ENCODE peak calls at places on chromosomes 5 and 9, in eight cellular contexts. X is PC-9, O is epithelial cell of esophagus, A is A549, B is SK-N-SH, J is testis, N is gastrocnemius medialis, K is MM.1S. I is an unnamed sample.

GRCh38 chr9:104842698-104843097 is 78.8 kb downstream of the NIPSNAP3B start:
- DNase-seq in X (no peak), O (no peak), A (no peak), B (no peak), K (no peak), J (no peak), N (no peak), I (no peak)

GRCh38 chr5:122154910-122155309 is 25.6 kb downstream of the ZNF474 start:
- DNase-seq in B (no peak), O (no peak), N (peak), X (no peak), J (peak), K (no peak), A (no peak), I (no peak)

GRCh38 chr5:14143843-14144585 is 872 bp downstream of the TRIO start:
- DNase-seq in A (no peak), B (peak), O (peak), J (peak), K (peak), X (no peak), N (no peak), I (peak)

GRCh38 chr9:447230-448025 is 232.8 kb downstream of the DOCK8 start:
- DNase-seq in B (no peak), K (peak), O (peak), J (no peak), A (peak), X (peak), N (no peak), I (no peak)

GRCh38 chr5:176809544-176810083 is 745 bp upstream of the UNC5A start:
- DNase-seq in X (no peak), B (no peak), A (no peak), J (no peak), K (no peak), N (no peak), O (no peak), I (no peak)

GRCh38 chr9:132804576-132805295 is 73.3 kb downstream of the AK8 start:
- DNase-seq in K (no peak), B (no peak), O (no peak), X (no peak), J (no peak), A (no peak), N (no peak), I (peak)

GRCh38 chr5:98453309-98453708 is 320.2 kb upstream of the RGMB start:
- DNase-seq in X (no peak), A (no peak), J (no peak), N (no peak), O (no peak), B (no peak), K (no peak), I (no peak)

GRCh38 chr5:59746261-59746765 is 147.2 kb downstream of the PDE4D start:
- DNase-seq in O (peak), X (peak), N (no peak), J (no peak), K (no peak), B (no peak), A (peak), I (no peak)

GRCh38 chr5:113043491-113043931 is 66.9 kb downstream of the DCP2 start:
- DNase-seq in X (no peak), N (no peak), A (no peak), O (no peak), B (peak), J (peak), K (peak), I (peak)

GRCh38 chr9:34929506-34930102 is 28.5 kb upstream of the PHF24 start:
- DNase-seq in A (peak), J (peak), B (peak), K (peak), N (no peak), X (no peak), O (peak), I (peak)

GRCh38 chr9:114003756-114004155 is 74.3 kb downstream of the AMBP start:
- DNase-seq in K (no peak), X (no peak), A (no peak), B (no peak), J (peak), N (no peak), O (no peak), I (no peak)

GRCh38 chr9:14198544-14199510 is 115.1 kb downstream of the NFIB start:
- DNase-seq in X (no peak), B (peak), K (no peak), J (peak), A (no peak), O (peak), N (peak), I (peak)

GRCh38 chr5:139210585-139210984 is 12.4 kb upstream of the SIL1 start:
- DNase-seq in X (peak), O (no peak), B (no peak), J (no peak), A (no peak), K (no peak), N (no peak), I (no peak)

GRCh38 chr5:144141581-144141980 is 28.9 kb downstream of the YIPF5 start:
- DNase-seq in N (no peak), A (no peak), K (no peak), J (no peak), B (no peak), O (peak), X (no peak), I (no peak)

GRCh38 chr9:129351642-129352151 is 173.6 kb upstream of the IER5L start:
- DNase-seq in O (no peak), A (no peak), X (no peak), B (peak), N (no peak), J (no peak), K (no peak), I (peak)

GRCh38 chr5:150214289-150214688 is 24.4 kb downstream of the SLC6A7 start:
- DNase-seq in B (no peak), A (no peak), O (no peak), J (no peak), N (no peak), K (no peak), X (no peak), I (no peak)

GRCh38 chr5:83133797-83134196 is 56.5 kb downstream of the XRCC4 start:
- DNase-seq in K (no peak), X (no peak), O (no peak), N (no peak), J (peak), A (no peak), B (no peak), I (no peak)

GRCh38 chr9:92439921-92440750 is 15.9 kb upstream of the OMD start:
- DNase-seq in K (no peak), B (no peak), A (no peak), X (peak), J (no peak), O (peak), N (peak), I (no peak)

DNA sequence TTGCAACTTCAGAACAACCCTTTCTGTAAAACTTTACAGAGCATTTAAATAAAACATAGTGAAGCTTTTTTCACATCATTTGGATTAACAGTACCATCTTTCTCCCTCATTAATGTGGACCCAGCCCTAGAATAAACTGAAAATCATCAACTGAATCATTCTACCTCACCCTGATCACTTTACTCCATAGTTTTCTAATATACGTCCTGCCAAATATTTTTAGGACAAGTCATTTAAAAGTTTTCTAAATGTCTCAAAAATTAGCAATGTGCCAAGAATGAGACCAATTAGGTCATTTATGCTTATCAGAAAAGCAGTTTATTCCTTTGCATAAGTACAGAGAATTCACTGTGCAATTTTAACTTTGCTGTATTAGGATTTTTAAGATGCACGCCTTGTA is 284.4 kb downstream of the PIK3R1 start:
- DNase-seq in A (no peak), N (no peak), J (no peak), B (no peak), X (no peak), O (peak), K (no peak), I (no peak)
- H3K4me3 ChIP-seq in A (no peak), N (no peak), J (no peak), B (no peak), X (no peak), O (no peak), K (no peak), I (no peak)

GRCh38 chr5:66850354-66851075 is 254.3 kb downstream of the MAST4 start:
- DNase-seq in O (peak), K (no peak), X (no peak), B (no peak), J (no peak), A (no peak), N (no peak), I (no peak)
- H3K4me3 ChIP-seq in O (no peak), K (no peak), X (no peak), B (no peak), J (no peak), A (no peak), N (no peak), I (no peak)

GRCh38 chr5:1169608-1170115 is 31.7 kb upstream of the SLC6A19 start:
- DNase-seq in A (no peak), N (no peak), X (no peak), K (no peak), B (no peak), J (no peak), O (no peak), I (no peak)

GRCh38 chr5:1167728-1168709 is 33.4 kb upstream of the SLC6A19 start:
- DNase-seq in K (peak), J (peak), X (peak), B (peak), A (peak), N (peak), O (peak), I (peak)

GRCh38 chr5:1171340-1171941 is 30.0 kb upstream of the SLC6A19 start:
- DNase-seq in O (no peak), N (no peak), X (peak), A (peak), K (no peak), J (peak), B (no peak), I (no peak)

GRCh38 chr5:1167361-1167727 is 34.1 kb upstream of the SLC6A19 start:
- DNase-seq in B (no peak), K (peak), X (no peak), N (no peak), J (no peak), A (no peak), O (no peak), I (no peak)

DNA sequence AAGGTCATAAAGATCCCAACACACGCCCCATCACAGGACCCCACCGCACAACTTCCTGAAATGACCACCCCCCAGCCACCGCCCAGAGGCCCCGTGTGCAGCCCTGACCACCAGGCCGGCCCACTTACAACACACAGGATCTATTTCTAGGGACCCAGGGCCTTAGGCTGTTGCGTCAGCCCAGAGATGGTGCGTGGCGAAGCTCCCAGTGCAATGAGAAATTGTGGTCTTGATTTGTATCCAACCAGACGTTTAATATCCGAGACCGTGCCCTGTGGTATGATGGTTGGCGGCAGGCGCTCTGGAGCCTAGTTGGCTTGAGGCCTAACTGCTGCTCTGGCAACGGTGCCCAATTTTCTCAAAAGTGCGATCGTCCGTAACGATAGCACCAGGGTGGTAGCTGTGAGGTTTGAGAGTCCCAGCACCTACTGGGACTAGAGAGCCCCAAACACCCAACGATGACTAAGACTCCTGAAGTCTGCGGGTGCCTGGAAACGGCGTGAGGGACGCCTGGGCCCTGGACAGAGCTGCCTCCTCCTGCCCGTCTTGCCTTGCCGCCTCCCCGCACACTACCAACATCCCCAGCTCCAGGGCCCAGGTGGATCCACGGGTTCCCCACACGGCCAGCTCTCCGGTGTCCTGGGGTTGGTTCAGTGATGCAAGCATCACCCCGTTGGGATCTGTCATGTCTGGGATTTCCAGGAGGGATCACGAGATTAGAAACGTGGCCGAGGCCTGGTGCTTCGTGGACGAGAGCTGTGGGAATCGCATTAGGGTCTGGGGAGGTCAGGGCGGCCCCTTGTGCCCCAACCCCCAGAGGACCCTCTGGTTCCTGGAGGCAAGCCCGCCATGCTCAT is 32.4 kb upstream of the SLC6A19 start:
- DNase-seq in J (peak), K (no peak), A (no peak), O (no peak), X (no peak), N (no peak), B (no peak), I (no peak)
- H3K4me3 ChIP-seq in J (no peak), K (no peak), A (no peak), O (no peak), X (no peak), N (no peak), B (no peak), I (no peak)

GRCh38 chr5:117204404-117204803 is 629.8 kb upstream of the SEMA6A start:
- DNase-seq in N (no peak), X (no peak), J (no peak), A (no peak), B (no peak), O (no peak), K (no peak), I (no peak)
- H3K4me3 ChIP-seq in N (no peak), X (no peak), J (no peak), A (no peak), B (no peak), O (no peak), K (no peak), I (no peak)

DNA sequence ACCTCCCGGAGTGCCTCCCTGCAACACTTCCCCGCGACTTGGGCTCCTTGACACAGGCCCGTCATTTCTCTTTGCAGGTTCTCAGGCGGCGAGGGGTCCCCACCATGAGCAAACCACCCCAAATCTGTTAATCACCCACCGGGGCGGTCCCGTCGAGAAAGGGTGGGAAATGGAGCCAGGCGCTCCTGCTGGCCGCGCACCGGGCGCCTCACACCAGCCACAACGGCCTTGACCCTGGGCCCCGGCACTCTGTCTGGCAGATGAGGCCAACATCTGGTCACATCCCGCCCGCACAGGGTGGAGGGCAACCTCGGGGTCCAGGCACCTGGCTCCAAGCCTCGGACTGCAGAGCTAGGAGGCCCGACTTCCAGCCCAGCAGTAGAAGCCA is 776 bp upstream of the TERT start:
- DNase-seq in J (no peak), N (no peak), O (no peak), K (no peak), X (no peak), B (no peak), A (no peak), I (no peak)
- H3K4me3 ChIP-seq in J (peak), N (no peak), O (no peak), K (no peak), X (no peak), B (peak), A (peak), I (no peak)

GRCh38 chr5:79508794-79509193 is 5.1 kb downstream of the HOMER1 start:
- DNase-seq in K (no peak), N (no peak), X (no peak), O (no peak), A (no peak), J (no peak), B (no peak), I (no peak)

GRCh38 chr5:79507251-79508205 is 6.4 kb downstream of the HOMER1 start:
- DNase-seq in J (no peak), A (no peak), K (no peak), O (no peak), N (no peak), X (no peak), B (no peak), I (no peak)

GRCh38 chr5:79503794-79504495 is 10.0 kb downstream of the HOMER1 start:
- DNase-seq in N (no peak), K (no peak), J (no peak), X (peak), O (peak), A (peak), B (no peak), I (no peak)

GRCh38 chr5:79508354-79508753 is 5.6 kb downstream of the HOMER1 start:
- DNase-seq in A (no peak), B (no peak), J (no peak), O (no peak), X (no peak), N (no peak), K (no peak), I (no peak)

GRCh38 chr5:79505138-79505537 is 8.8 kb downstream of the HOMER1 start:
- DNase-seq in X (no peak), O (no peak), B (no peak), N (no peak), J (no peak), A (no peak), K (no peak), I (no peak)
- H3K4me3 ChIP-seq in X (no peak), O (no peak), B (no peak), N (no peak), J (no peak), A (no peak), K (no peak), I (no peak)

GRCh38 chr5:170292509-170292908 is 5.1 kb downstream of the LCP2 start:
- DNase-seq in N (no peak), B (no peak), J (no peak), K (no peak), A (no peak), X (no peak), O (no peak), I (no peak)
- H3K4me3 ChIP-seq in N (no peak), B (no peak), J (no peak), K (no peak), A (no peak), X (no peak), O (no peak), I (no peak)

DNA sequence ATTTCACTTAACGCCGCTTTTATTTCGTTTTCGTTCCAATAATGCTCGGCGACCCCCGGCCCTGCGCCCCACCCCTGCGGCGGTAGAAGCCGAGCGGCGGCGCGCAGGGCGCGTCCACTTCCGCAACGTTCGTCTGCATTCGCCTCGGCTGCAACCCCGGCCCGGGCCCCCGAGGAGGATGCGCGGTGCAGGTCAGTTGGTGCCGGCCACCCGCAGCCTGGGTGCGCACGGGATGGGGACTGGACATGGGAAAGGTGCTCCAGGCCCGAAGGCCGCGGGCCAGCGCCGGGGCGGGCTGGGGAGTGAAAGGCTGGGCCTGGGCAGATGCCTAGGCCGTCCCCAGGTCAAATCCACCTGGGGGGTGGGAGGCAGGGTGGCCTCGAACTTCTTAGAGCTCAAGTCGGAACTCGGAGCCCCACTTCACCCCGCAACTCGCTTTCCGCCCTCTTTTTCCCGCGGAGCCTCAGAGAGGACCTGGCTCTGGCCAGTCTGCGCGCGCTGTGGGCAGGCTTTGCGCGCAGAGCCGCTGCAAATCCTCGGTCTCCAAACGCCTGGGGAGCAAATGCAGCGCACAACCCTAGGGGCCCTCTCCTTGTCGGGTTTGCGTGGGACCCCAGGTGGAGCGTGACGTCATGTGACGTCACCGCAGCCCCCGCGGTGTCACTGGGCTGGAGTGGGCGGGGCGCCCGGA is 3.2 kb downstream of the TLX3 start:
- DNase-seq in A (no peak), X (no peak), O (no peak), K (no peak), N (no peak), B (no peak), J (no peak), I (no peak)
- H3K4me3 ChIP-seq in A (no peak), X (no peak), O (no peak), K (no peak), N (peak), B (no peak), J (peak), I (no peak)